ENCODE peak calls at places on chromosomes 1 and 21, in four cellular contexts. L is GM12878, G is K562, R is HepG2. Q is an unnamed sample.

GRCh38 chr1:116002781-116003455 is 26.6 kb downstream of the SLC22A15 start:
- DNase-seq in L (no peak), G (no peak), R (no peak), Q (no peak)

GRCh38 chr1:1005774-1006304 is 5.9 kb upstream of the HES4 start:
- DNase-seq in L (no peak), G (peak; percentile 7), R (no peak), Q (no peak)

GRCh38 chr1:61131716-61132115 is 49.4 kb downstream of the NFIA start:
- DNase-seq in L (no peak), G (no peak), R (no peak), Q (no peak)

GRCh38 chr1:100896481-100896982 is 642 bp downstream of the SLC30A7 start:
- DNase-seq in L (peak; percentile 57), G (peak; percentile 37), R (peak; percentile 76), Q (peak; percentile 30)

GRCh38 chr1:219875860-219876259 is 52.5 kb downstream of the SLC30A10 start:
- DNase-seq in L (no peak), G (no peak), R (no peak), Q (no peak)

GRCh38 chr1:180946537-180947507 is 34.1 kb downstream of the KIAA1614 start:
- DNase-seq in L (no peak), G (no peak), R (no peak), Q (no peak)

GRCh38 chr1:119275145-119275929 is 93.2 kb upstream of the HAO2 start:
- DNase-seq in L (no peak), G (peak; percentile 56), R (peak; percentile 45), Q (peak; percentile 71)

GRCh38 chr1:99808391-99809115 is 41.6 kb upstream of the AGL start:
- DNase-seq in L (peak; percentile 79), G (peak; percentile 74), R (peak; percentile 81), Q (peak; percentile 80)

GRCh38 chr1:26717066-26717465 is 21.3 kb downstream of the ARID1A start:
- DNase-seq in L (no peak), G (no peak), R (no peak), Q (no peak)

GRCh38 chr1:194654956-194655355 is 1468.5 kb upstream of the B3GALT2 start:
- DNase-seq in L (no peak), G (no peak), R (no peak), Q (no peak)

GRCh38 chr1:154810571-154810970 is 59.5 kb downstream of the KCNN3 start:
- DNase-seq in L (no peak), G (no peak), R (no peak), Q (no peak)

GRCh38 chr21:46159841-46160562 is 4.6 kb upstream of the FTCD start:
- DNase-seq in L (no peak), G (no peak), R (no peak), Q (no peak)

GRCh38 chr1:211581521-211581920 is 2.6 kb upstream of the SLC30A1 start:
- DNase-seq in L (no peak), G (no peak), R (no peak), Q (no peak)

GRCh38 chr1:63873751-63874150 is 99.9 kb downstream of the ROR1 start:
- DNase-seq in L (no peak), G (no peak), R (no peak), Q (no peak)

GRCh38 chr1:36464605-36465393 is 615 bp upstream of the MRPS15 start:
- DNase-seq in L (no peak), G (no peak), R (no peak), Q (peak; percentile 53)

GRCh38 chr1:230863449-230863848 is 4.9 kb downstream of the C1orf198 start:
- DNase-seq in L (no peak), G (no peak), R (no peak), Q (no peak)

GRCh38 chr21:42463861-42464515 is 32.0 kb downstream of the RSPH1 start:
- DNase-seq in L (no peak), G (no peak), R (peak; percentile 10), Q (peak; percentile 61)

GRCh38 chr1:25529518-25530347 is 13.7 kb upstream of the LDLRAP1 start:
- DNase-seq in L (no peak), G (no peak), R (no peak), Q (no peak)

GRCh38 chr1:185017338-185017737 is 28.0 kb upstream of the RNF2 start:
- DNase-seq in L (no peak), G (no peak), R (no peak), Q (no peak)

GRCh38 chr1:9824702-9825089 is 931 bp upstream of the CLSTN1 start:
- DNase-seq in L (no peak), G (no peak), R (no peak), Q (no peak)

GRCh38 chr1:234756066-234756783 is 146.2 kb upstream of the IRF2BP2 start:
- DNase-seq in L (no peak), G (no peak), R (no peak), Q (no peak)

GRCh38 chr1:112991721-112992120 is 35.7 kb upstream of the SLC16A1 start:
- DNase-seq in L (no peak), G (no peak), R (no peak), Q (no peak)

GRCh38 chr1:162204129-162204882 is 134.8 kb downstream of the NOS1AP start:
- DNase-seq in L (no peak), G (no peak), R (no peak), Q (no peak)

GRCh38 chr1:159921700-159922498 is 3.4 kb downstream of the TAGLN2 start:
- DNase-seq in L (no peak), G (peak; percentile 61), R (no peak), Q (no peak)

DNA sequence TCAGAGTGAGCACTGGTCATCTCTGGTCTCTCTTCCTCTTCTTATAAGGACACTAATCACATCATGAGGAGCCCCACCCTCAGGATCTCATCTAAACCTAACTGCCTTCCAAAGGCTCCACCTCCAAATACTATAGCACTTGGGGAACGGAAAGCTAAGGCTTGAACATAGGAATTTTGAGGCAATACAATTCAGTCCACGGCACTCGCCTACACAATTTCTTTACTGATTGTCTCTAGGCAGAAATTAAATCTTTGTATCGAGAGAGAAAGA is 127.3 kb downstream of the RERE start:
- DNase-seq in L (no peak), G (no peak), R (no peak), Q (no peak)
- TF ChIP-seq BHLHE40 in L (no peak), G (no peak), R (no peak), Q (no peak)

GRCh38 chr1:102562380-102562779 is 545.9 kb downstream of the COL11A1 start:
- DNase-seq in L (no peak), G (no peak), R (no peak), Q (no peak)
- TF ChIP-seq FOXM1 in L (no peak), G (no peak), R (no peak), Q (no peak)

DNA sequence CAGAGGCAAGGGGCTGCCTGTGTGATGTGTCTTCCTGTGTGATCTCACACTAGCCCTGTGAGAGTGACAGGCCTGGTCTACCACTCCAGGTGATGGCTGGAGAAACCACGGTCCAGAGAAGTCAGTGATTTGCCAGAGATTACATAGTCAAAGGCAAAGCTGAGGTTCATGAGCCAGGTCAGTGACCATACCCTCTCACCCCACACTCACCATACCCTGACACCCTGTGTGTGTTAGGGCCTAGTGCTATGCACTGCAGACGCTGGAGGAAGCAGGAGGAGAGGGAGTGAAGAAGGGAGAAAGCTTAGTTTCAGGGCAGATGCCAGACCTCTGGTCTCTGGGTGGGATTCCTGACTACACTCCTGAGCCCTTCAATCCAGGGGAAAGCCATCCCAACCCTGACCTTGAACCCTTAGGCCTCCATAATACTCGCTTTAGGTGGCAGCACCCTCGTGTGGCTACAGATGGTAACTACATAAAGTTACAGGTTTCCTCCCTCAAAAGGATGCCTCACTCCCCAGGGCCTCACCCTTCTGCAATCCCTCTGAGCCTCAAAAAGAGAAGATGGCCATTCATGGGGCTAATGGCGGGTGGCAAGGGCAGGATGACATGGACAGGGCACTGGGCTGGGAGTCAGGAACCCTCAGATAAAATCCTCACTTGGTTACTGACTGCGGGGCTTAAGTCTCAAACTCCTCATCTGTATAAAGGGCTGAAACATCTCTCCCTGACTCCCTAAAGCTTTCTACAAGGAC is 20.8 kb upstream of the SDC3 start:
- DNase-seq in L (no peak), G (peak; percentile 74), R (peak; percentile 68), Q (peak; percentile 85)
- TF ChIP-seq BHLHE40 in L (no peak), G (no peak), R (no peak), Q (no peak)

DNA sequence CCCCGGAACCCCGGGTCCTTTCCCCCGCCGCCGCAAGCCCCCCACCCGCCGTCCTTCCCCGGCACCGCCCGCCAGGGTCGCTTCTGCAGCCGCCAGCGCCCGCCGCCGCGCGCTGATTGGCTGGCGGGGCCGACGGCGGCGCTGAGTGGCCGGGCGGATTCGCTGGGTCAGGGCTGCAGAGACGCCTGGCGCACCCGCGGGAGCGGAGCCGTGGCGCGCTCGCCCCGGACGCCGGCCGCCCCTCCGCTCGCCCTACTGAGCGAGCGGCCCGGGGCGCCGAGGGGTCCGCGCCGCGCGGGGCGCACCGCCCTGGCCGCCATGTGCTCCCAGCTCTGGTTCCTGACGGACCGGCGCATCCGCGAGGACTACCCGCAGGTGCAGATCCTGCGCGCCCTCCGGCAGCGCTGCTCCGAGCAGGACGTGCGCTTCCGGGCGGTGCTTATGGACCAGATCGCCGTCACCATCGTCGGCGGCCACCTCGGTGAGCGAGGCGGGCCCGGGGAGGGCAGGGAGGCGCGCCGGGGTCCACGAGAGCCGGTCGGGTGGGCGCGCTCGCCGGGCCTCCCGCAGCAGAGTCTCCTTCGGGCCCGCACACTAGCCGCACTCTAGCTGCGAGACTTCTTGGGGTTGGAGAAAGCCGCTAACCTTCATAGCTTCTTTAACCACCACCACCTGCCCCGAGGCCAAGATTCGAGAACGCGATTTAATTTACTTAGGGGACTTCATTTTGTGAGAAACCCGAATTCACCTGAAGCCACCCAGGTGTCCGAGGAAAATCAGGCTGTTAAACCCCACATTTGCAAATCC is at the start of gene RIMKLA:
- DNase-seq in L (no peak), G (peak; percentile 77), R (peak; percentile 25), Q (peak; percentile 89)
- TF ChIP-seq FOXM1 in L (no peak), G (no peak), R (no peak), Q (peak; percentile 19)

DNA sequence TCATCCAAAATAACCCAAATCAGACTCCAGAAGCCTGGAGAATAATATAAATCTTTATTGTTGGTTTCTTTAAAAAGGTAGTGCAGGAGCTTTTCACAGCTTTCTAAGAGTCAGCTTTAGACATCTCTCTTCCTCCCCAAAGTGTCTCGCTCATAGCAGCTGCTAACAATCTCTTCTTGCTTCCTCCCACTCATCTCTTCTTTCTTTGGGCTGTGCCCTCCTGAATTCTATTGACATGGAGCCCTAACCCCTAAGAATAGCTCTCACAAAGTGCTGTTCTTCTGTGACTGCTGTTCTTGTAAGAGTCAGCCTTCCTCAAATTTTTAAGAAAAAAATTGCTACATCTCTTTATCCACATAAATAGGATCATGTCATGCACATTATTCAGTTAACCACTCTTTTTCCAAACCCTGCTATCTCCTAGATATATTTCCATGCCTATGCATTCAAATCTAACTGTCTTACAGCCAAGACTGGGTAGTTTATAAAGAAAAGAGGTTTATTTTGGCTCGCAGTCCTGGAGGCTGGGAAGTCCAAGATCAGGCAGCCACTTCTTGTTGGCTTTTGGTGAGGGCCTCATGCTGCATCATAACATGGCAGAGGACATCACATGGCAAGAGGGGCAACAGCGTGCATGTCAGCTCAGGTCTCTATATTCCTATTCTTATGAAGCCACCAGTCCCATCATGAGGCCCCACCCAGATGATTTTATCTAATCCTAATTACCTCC is 301.0 kb upstream of the POU3F1 start:
- DNase-seq in L (no peak), G (no peak), R (no peak), Q (no peak)
- TF ChIP-seq BHLHE40 in L (no peak), G (no peak), R (no peak), Q (no peak)